ENCODE peak calls at places on chromosomes 3 and 15, in four cellular contexts. S is uterus, T is lower leg skin, P is GM20000. U is an unnamed sample.

GRCh38 chr3:70716832-70717231 is 404.4 kb upstream of the MDFIC2 start:
- DNase-seq in P (no peak), T (no peak), S (peak), U (no peak)

GRCh38 chr3:123421353-123422174 is 27.3 kb downstream of the ADCY5 start:
- DNase-seq in S (no peak), T (no peak), P (no peak), U (no peak)

GRCh38 chr15:101188517-101189340 is 63.1 kb downstream of the CHSY1 start:
- DNase-seq in T (no peak), S (no peak), P (peak), U (no peak)

GRCh38 chr3:112492124-112492523 is 7.1 kb downstream of the BTLA start:
- DNase-seq in S (no peak), P (no peak), T (no peak), U (no peak)

GRCh38 chr15:58666957-58667356 is 82.5 kb downstream of the ADAM10 start:
- DNase-seq in T (no peak), S (no peak), P (no peak), U (no peak)

GRCh38 chr3:65778966-65779365 is 259.8 kb downstream of the MAGI1 start:
- DNase-seq in S (no peak), P (no peak), T (no peak), U (no peak)

GRCh38 chr3:188432826-188433525 is 279.0 kb downstream of the LPP start:
- DNase-seq in P (no peak), S (peak), T (no peak), U (no peak)

GRCh38 chr15:61503383-61503969 is 274.4 kb upstream of the RORA start:
- DNase-seq in P (no peak), T (no peak), S (no peak), U (no peak)

GRCh38 chr15:41605566-41605965 is 46.6 kb downstream of the TYRO3 start:
- DNase-seq in S (no peak), P (no peak), T (no peak), U (no peak)

GRCh38 chr3:45599984-45600650 is 5.6 kb downstream of the LIMD1 start:
- DNase-seq in P (no peak), T (peak), S (no peak), U (no peak)

GRCh38 chr3:149442845-149443544 is 31.5 kb upstream of the TM4SF4 start:
- DNase-seq in T (no peak), S (no peak), P (no peak), U (no peak)

GRCh38 chr3:27699067-27699466 is 23.1 kb downstream of the EOMES start:
- DNase-seq in S (no peak), P (no peak), T (no peak), U (no peak)

GRCh38 chr15:40053234-40054055 is 14.5 kb upstream of the SRP14 start:
- DNase-seq in P (no peak), T (no peak), S (no peak), U (no peak)

GRCh38 chr15:28002867-28003266 is 96.2 kb downstream of the OCA2 start:
- DNase-seq in S (no peak), P (no peak), T (peak), U (no peak)

GRCh38 chr3:158508481-158508880 is 62.5 kb upstream of the MLF1 start:
- DNase-seq in P (no peak), S (no peak), T (no peak), U (no peak)

GRCh38 chr3:46076606-46077005 is 49.3 kb upstream of the XCR1 start:
- DNase-seq in S (no peak), T (no peak), P (no peak), U (no peak)

GRCh38 chr15:99440551-99441426 is 125.0 kb upstream of the MEF2A start:
- DNase-seq in S (no peak), T (peak), P (peak), U (peak)

GRCh38 chr3:99520511-99520910 is 117.9 kb upstream of the COL8A1 start:
- DNase-seq in T (no peak), P (no peak), S (no peak), U (no peak)

GRCh38 chr15:81909229-81910087 is 136.4 kb downstream of the MEX3B start:
- DNase-seq in P (no peak), T (no peak), S (no peak), U (no peak)

GRCh38 chr15:60244813-60245212 is 153.0 kb downstream of the ANXA2 start:
- DNase-seq in T (no peak), P (no peak), S (no peak), U (no peak)

GRCh38 chr3:68904578-68904977 is 27.8 kb downstream of the TAFA4 start:
- DNase-seq in S (no peak), T (no peak), P (no peak), U (no peak)

GRCh38 chr3:184716652-184717607 is 5.1 kb upstream of the MAGEF1 start:
- DNase-seq in S (peak), T (no peak), P (no peak), U (no peak)

GRCh38 chr3:53798144-53798543 is 48.1 kb downstream of the CHDH start:
- DNase-seq in P (no peak), T (no peak), S (no peak), U (no peak)

GRCh38 chr15:87492321-87492720 is 764.2 kb downstream of the NTRK3 start:
- DNase-seq in P (no peak), T (no peak), S (no peak), U (no peak)

GRCh38 chr3:107429330-107430181 is 52.3 kb downstream of the CCDC54 start:
- DNase-seq in S (peak), P (peak), T (peak), U (peak)

GRCh38 chr3:129984124-129984523 is 9.6 kb downstream of the TRH start:
- DNase-seq in T (no peak), P (no peak), S (no peak), U (no peak)

GRCh38 chr3:187014417-187014864 is 84.1 kb downstream of the ST6GAL1 start:
- DNase-seq in S (no peak), T (peak), P (no peak), U (no peak)

GRCh38 chr15:45399381-45400212 is 21.3 kb upstream of the GATM start:
- DNase-seq in S (no peak), T (no peak), P (peak), U (no peak)

GRCh38 chr3:166211451-166211850 is 374.2 kb upstream of the BCHE start:
- DNase-seq in T (no peak), S (no peak), P (no peak), U (no peak)

GRCh38 chr3:127787556-127787955 is 34.8 kb downstream of the MGLL start:
- DNase-seq in S (no peak), P (no peak), T (peak), U (no peak)

GRCh38 chr3:127787966-127788365 is 34.3 kb downstream of the MGLL start:
- DNase-seq in P (no peak), S (no peak), T (peak), U (no peak)

GRCh38 chr3:127785711-127786265 is 36.5 kb downstream of the MGLL start:
- DNase-seq in T (no peak), P (no peak), S (no peak), U (no peak)

GRCh38 chr3:127786358-127787070 is 35.8 kb downstream of the MGLL start:
- DNase-seq in T (peak), S (peak), P (no peak), U (no peak)

GRCh38 chr3:127787071-127787490 is 35.2 kb downstream of the MGLL start:
- DNase-seq in P (no peak), T (peak), S (no peak), U (no peak)
- TF ChIP-seq CTCF in P (no peak), T (no peak), S (no peak), U (no peak)

GRCh38 chr3:141735176-141735575 is 2.9 kb upstream of the RNF7 start:
- DNase-seq in T (no peak), S (no peak), P (no peak), U (no peak)

GRCh38 chr3:141728355-141728892 is 9.7 kb upstream of the RNF7 start:
- DNase-seq in P (no peak), T (no peak), S (no peak), U (no peak)

GRCh38 chr3:141726483-141726882 is 11.6 kb upstream of the RNF7 start:
- DNase-seq in P (no peak), S (no peak), T (no peak), U (no peak)

DNA sequence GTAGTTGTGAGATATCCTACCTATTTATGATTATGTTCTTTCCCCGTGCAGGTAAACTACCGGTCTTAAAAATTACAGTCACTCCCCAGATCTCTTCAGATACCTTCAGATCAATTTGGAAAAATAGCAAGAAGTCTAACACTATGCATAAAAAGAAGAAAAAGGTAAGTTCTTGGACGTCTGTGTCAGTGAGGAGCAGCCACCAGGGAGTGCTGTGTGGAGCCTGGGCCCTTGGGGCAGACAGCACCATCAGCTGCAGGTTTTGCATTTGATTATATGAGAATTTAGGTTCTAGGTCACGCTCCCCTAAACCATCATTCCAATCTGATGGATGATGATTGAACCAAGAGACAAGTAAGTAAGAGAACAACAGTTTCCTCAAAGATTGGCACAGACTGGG is 8.9 kb upstream of the RNF7 start:
- DNase-seq in P (no peak), S (no peak), T (no peak), U (no peak)
- TF ChIP-seq CTCF in P (no peak), S (no peak), T (no peak), U (no peak)

GRCh38 chr3:64048631-64049061 is 25.4 kb upstream of the PSMD6 start:
- DNase-seq in P (no peak), S (no peak), T (no peak), U (no peak)
- TF ChIP-seq CTCF in P (no peak), S (no peak), T (no peak), U (no peak)

GRCh38 chr3:60755094-60755493 is 496.2 kb downstream of the FHIT start:
- DNase-seq in T (no peak), P (peak), S (no peak), U (no peak)
- TF ChIP-seq CTCF in T (no peak), P (no peak), S (no peak), U (no peak)

GRCh38 chr3:176514297-176514696 is 683.0 kb downstream of the TBL1XR1 start:
- DNase-seq in P (no peak), T (no peak), S (no peak), U (no peak)
- TF ChIP-seq CTCF in P (no peak), T (no peak), S (peak), U (no peak)

GRCh38 chr15:85314139-85314538 is 66.3 kb upstream of the AKAP13 start:
- DNase-seq in S (no peak), P (no peak), T (no peak), U (no peak)

GRCh38 chr15:85312486-85312885 is 67.9 kb upstream of the AKAP13 start:
- DNase-seq in S (no peak), P (peak), T (no peak), U (no peak)

GRCh38 chr15:85313339-85313738 is 67.1 kb upstream of the AKAP13 start:
- DNase-seq in P (no peak), S (no peak), T (no peak), U (no peak)

GRCh38 chr15:85311647-85312046 is 68.8 kb upstream of the AKAP13 start:
- DNase-seq in T (no peak), P (no peak), S (no peak), U (no peak)

DNA sequence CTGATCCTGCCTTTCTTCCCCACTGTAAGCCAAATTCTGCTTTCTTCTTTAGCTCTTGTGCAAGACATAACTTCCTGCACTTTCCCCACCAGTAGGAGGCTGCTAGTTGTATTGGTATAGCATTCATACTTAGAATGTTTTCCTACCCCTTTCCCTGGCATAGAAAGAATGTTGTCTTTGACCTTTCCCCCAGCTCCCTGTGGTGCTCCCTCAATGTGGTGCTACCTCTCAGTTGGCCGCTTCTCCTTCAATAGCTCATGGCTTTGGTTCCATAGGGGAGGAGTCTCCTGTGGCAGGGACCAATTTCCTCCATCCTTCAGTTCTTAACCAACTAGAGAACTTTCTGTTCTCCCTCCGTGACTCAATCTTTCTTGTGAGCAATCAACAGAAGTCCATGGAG is 67.5 kb upstream of the AKAP13 start:
- DNase-seq in S (no peak), P (no peak), T (no peak), U (no peak)
- TF ChIP-seq CTCF in S (no peak), P (no peak), T (no peak), U (no peak)

GRCh38 chr15:51724673-51725072 is 12.8 kb downstream of the LYSMD2 start:
- DNase-seq in S (no peak), T (no peak), P (no peak), U (no peak)

GRCh38 chr15:51726302-51727073 is 11.0 kb downstream of the LYSMD2 start:
- DNase-seq in S (peak), T (no peak), P (peak), U (peak)

GRCh38 chr15:51724199-51724598 is 13.3 kb downstream of the LYSMD2 start:
- DNase-seq in S (no peak), T (no peak), P (no peak), U (no peak)

GRCh38 chr15:51731549-51732267 is 5.7 kb downstream of the LYSMD2 start:
- DNase-seq in T (no peak), S (no peak), P (peak), U (no peak)

DNA sequence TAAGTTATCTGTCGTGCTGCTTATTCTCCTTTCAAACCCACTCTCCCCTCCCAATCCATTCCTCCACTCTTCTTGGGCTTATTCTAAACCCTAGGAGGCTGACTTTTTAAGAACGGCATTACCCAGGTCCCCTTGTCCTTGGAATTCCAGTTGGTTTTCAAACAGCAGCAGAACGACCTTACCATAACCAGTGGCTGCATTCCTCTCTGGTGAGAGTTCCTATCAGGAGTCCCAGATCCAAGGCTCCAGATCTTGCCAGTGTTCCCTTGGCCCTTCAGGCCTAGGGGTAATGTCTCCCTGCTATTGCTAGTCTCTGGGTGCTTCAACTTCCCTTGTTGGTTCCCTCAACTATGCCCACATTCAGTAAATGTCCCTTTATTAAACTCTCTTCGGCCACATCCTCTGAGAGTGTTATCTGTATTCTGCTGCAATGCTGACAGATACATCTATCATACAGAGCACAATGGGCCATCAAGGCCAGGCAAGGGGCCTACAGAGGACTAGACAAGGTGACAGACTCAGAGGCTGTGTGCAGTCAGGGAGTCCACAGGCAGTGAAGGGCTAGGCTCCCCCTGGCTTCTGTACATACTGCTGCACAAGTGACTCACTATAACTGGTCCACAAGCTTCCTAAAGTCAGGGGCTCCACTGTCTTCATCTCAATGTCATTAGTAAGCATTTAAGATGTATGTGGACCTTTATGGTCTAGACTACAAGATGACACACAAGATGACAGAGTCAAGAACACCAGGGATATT is 10.1 kb downstream of the LYSMD2 start:
- DNase-seq in P (no peak), T (no peak), S (no peak), U (no peak)
- TF ChIP-seq CTCF in P (no peak), T (no peak), S (no peak), U (no peak)

U was measured in omental fat pad.